ENCODE peak calls at places on chromosomes 5 and 9, in four cellular contexts. A is endodermal cell, K is K562, I is PC-3. Y is an unnamed sample. For H3K4me1, the result is how much of the 10 kb centered on the place peaks cover.

GRCh38 chr9:37575511-37575914 is 667 bp downstream of the FBXO10 start:
- DNase-seq in I (no peak), K (no peak), A (no peak), Y (no peak)

GRCh38 chr5:61275841-61276240 is 56.2 kb upstream of the ZSWIM6 start:
- DNase-seq in I (peak), K (no peak), A (no peak), Y (peak)

GRCh38 chr5:125180222-125180621 is 433.8 kb upstream of the ZNF608 start:
- DNase-seq in K (no peak), A (no peak), I (peak), Y (peak)

GRCh38 chr9:34377402-34377741 is 674 bp upstream of the MYORG start:
- DNase-seq in A (no peak), K (peak), I (no peak), Y (no peak)

GRCh38 chr9:120714846-120715231 is 569 bp upstream of the MEGF9 start:
- DNase-seq in A (no peak), I (no peak), K (no peak), Y (no peak)

GRCh38 chr5:16681761-16682335 is 65.1 kb upstream of the RETREG1 start:
- DNase-seq in A (no peak), K (no peak), I (no peak), Y (no peak)

GRCh38 chr5:52963636-52964035 is 25.5 kb upstream of the ITGA2 start:
- DNase-seq in K (no peak), A (no peak), I (peak), Y (no peak)

GRCh38 chr5:10229306-10230048 is 20.2 kb downstream of the ATPSCKMT start:
- DNase-seq in I (peak), K (no peak), A (no peak), Y (peak)

GRCh38 chr5:112917453-112918005 is 4.5 kb downstream of the REEP5 start:
- DNase-seq in K (peak), I (peak), A (peak), Y (peak)

DNA sequence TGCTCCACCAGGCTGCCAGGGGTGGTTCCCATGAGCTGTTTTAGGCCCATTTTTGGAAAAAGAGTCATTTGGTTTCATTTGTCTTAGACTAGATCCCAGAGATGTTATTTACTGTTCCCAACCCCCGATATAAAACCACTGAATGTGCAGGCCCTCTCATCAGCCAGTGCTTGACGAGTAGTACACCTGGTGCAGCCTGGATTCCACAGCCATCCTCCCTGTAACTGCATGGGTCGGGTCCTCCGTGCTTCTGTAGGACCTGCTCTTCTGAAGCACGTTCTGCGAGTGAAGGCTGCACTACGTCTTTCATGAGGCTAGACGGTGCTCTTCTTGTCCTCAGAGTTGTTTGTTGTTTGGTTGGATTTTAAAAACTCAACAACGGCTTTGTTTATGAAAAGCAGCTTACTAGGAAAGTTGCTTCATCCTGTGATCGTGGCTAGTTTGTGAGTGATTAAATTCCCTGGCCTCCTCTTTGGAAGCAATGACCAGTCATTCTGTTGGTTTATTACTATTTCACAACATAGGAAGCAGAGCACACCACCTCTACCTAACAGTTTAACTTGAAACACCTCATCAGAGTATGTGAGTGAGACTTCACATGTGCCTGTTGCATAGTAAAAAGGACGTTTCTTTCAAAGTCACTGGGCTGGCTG is 135.2 kb downstream of the AOPEP start:
- DNase-seq in K (no peak), A (no peak), I (peak), Y (peak)
- H3K9ac ChIP-seq in K (no peak), A (no peak), I (peak), Y (no peak)

DNA sequence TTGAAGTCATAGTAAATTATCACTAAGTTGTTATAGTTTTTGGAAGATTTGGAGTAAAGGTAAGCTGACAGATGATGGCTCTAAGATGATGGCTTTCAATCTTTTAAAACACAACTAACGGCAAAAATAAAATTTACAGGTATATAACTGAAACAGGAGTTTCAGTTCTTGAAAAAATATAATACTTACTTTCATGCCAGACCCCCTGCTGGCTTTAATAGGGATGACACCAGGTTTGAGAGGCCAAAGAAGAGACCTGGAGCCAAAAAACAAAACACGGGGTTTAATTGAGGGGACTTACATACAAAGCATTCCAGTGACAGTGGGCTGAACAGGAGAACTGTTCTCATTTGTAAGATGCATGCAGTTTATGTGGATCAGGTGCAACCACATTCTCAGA is 301.7 kb upstream of the PCSK5 start:
- DNase-seq in K (no peak), I (peak), A (no peak), Y (no peak)
- TF ChIP-seq CTCF in K (no peak), I (no peak), A (peak), Y (no peak)

DNA sequence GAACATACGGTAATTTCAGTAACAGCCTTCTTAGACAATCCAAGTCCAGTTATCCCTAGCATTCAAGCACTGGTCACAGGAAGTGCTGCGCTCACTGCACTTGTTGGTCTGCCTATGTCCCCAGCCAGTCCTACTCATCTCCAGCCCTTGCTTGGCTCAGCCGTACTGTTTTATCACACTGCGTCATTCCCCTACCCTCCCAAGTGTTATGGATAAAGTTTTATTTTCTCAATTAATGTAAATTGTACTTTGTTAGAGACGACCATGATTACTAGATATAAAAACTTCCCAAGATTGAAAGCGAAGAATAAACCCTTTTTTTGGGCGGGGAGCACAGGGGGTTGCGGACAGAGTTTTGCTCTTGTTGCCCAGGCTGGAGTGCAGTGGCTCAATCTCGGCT is 49.6 kb downstream of the LHFPL2 start:
- DNase-seq in K (no peak), A (no peak), I (no peak), Y (no peak)
- H3K4me1 ChIP-seq in K (under half), A (under half), I (half or more), Y (under half)

DNA sequence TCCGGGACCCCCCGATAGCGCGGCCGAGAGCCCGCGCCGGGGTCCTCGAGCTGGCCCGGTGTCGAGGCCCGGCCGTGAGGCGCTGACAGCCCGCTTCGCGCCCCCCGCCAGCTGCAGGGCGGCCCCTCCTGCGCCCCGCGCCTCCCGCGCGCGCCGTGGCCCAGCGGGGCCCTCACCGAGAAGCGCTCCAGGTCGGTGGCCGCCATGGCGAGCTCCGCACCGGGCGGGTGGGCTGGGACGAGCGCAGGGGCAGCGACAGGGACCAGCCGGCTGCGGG is 169 bp downstream of the SEPTIN8 start:
- DNase-seq in I (no peak), A (no peak), K (no peak), Y (no peak)
- H3K9ac ChIP-seq in I (peak), A (peak), K (peak), Y (peak)

DNA sequence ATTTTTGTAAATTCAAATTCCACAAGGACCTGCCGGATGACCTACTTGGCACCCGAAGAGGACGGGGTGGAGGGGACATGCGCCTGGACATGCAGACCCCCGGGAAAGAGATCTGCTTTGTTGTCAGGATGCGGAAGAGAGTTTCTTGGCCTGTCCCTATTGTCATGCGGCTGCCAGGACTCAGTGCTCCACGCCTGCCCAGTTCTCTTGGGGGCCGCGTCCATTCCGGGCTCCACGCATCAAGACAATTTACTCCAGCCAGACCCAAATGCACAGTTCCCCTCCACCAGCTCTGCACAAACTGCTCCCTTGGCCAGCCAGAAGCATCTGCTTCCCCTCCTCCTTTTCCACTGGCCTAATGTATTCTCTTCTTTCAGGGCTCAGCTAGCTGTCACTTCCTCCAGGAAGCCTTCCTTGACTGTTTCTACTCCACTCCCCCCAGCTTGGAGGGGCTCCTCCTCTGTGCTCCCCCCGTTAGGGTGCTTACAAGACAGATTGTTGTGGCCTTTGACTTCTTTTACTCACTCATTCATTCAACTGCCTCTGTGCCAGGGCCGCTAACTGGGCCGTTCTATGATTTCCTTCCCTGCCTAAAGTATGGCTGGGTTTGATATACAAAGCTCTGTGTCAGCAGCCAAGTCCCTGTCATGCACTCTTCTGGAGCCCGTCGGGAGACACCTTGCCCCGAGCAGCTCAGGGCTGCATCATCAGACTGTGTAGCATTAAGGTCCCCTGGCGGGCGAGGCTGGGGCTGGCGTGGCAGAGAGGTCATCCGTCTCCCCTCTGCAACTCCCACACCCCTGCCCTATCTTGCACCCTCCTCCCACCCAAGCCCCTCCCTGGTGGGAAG is 6.6 kb downstream of the FIBCD1 start:
- DNase-seq in A (peak), K (peak), I (peak), Y (peak)
- TF ChIP-seq CTCF in A (peak), K (no peak), I (peak), Y (peak)

Y was measured in fibroblast of lung.